ENCODE peak calls at places on chromosomes 4 and X, in eight cellular contexts. T is HEK293T, P is A172, U is AG04450, A is IMR-90, W is activated gamma-delta T cell treated with Interleukin-2 at 50 U/mL for 16 hours, O is brain microvascular endothelial cell, L is GF-D8. X is an unnamed sample.

GRCh38 chr4:15765910-15766703 is 12.0 kb upstream of the CD38 start:
- DNase-seq in L (peak; percentile 73), U (no peak), P (no peak), W (peak; percentile 29), O (no peak), A (no peak), T (no peak), X (no peak)

GRCh38 chr4:14749910-14750309 is 252.4 kb upstream of the CPEB2 start:
- DNase-seq in T (no peak), W (no peak), O (peak; percentile 31), P (peak; percentile 37), A (no peak), L (no peak), U (no peak), X (no peak)

GRCh38 chr4:54233697-54234496 is 4.8 kb downstream of the PDGFRA start:
- DNase-seq in O (peak; percentile 64), T (peak; percentile 77), L (peak; percentile 15), W (peak; percentile 66), U (peak; percentile 73), P (peak; percentile 60), A (peak; percentile 82), X (peak; percentile 78)

GRCh38 chr4:146478009-146478408 is 43.7 kb downstream of the SLC10A7 start:
- DNase-seq in W (no peak), A (no peak), T (no peak), P (no peak), O (no peak), U (no peak), L (no peak), X (no peak)

GRCh38 chr4:184762100-184762499 is 28.2 kb upstream of the CENPU start:
- DNase-seq in L (no peak), O (no peak), T (no peak), W (no peak), A (no peak), P (no peak), U (no peak), X (no peak)

GRCh38 chr4:164856396-164856795 is 20.6 kb upstream of the APELA start:
- DNase-seq in W (no peak), P (peak; percentile 9), U (no peak), L (no peak), O (no peak), A (no peak), T (no peak), X (no peak)

GRCh38 chr4:17884511-17884910 is 73.7 kb downstream of the NCAPG start:
- DNase-seq in W (no peak), L (no peak), O (no peak), T (no peak), U (no peak), A (no peak), P (no peak), X (no peak)

GRCh38 chr4:77073106-77073858 is 2.5 kb downstream of the CCNI start:
- DNase-seq in T (no peak), L (no peak), P (no peak), W (no peak), A (peak; percentile 56), O (no peak), U (no peak), X (no peak)

GRCh38 chr4:72031868-72032619 is at the start of gene NPFFR2:
- DNase-seq in T (peak; percentile 68), O (peak; percentile 4), U (no peak), L (no peak), P (no peak), A (no peak), W (no peak), X (peak; percentile 80)

GRCh38 chr4:177008836-177009501 is 216.2 kb upstream of the VEGFC start:
- DNase-seq in L (no peak), A (peak; percentile 13), T (no peak), P (no peak), O (peak; percentile 28), W (no peak), U (no peak), X (no peak)

GRCh38 chr4:82903737-82904136 is 3.2 kb downstream of the THAP9 start:
- DNase-seq in L (peak; percentile 32), P (no peak), T (no peak), U (no peak), W (no peak), A (no peak), O (no peak), X (no peak)

GRCh38 chr4:7769936-7770674 is 169.6 kb downstream of the AFAP1 start:
- DNase-seq in O (no peak), P (no peak), U (no peak), W (no peak), T (peak; percentile 55), L (no peak), A (peak; percentile 25), X (no peak)

GRCh38 chr4:102503831-102504786 is 3.0 kb downstream of the NFKB1 start:
- DNase-seq in L (no peak), A (no peak), W (no peak), O (no peak), U (no peak), T (no peak), P (no peak), X (no peak)

GRCh38 chr4:103996059-103996458 is 276.3 kb upstream of the TACR3 start:
- DNase-seq in O (no peak), P (peak; percentile 54), A (no peak), U (no peak), T (peak; percentile 10), L (no peak), W (no peak), X (no peak)

GRCh38 chr4:39642885-39643550 is 4.4 kb upstream of the SMIM14 start:
- DNase-seq in O (no peak), U (no peak), L (no peak), A (peak; percentile 49), T (no peak), P (no peak), W (no peak), X (no peak)

GRCh38 chr4:112321768-112322684 is 24.9 kb downstream of the ALPK1 start:
- DNase-seq in P (peak; percentile 48), T (peak; percentile 56), U (no peak), L (no peak), O (peak; percentile 68), A (peak; percentile 60), W (peak; percentile 77), X (peak; percentile 63)

GRCh38 chr4:82044141-82044993 is 329.4 kb downstream of the HNRNPD start:
- DNase-seq in A (peak; percentile 0), W (no peak), T (peak; percentile 67), P (peak; percentile 14), U (no peak), O (peak; percentile 19), L (no peak), X (peak; percentile 83)

GRCh38 chr4:101414496-101414895 is 67.2 kb upstream of the PPP3CA start:
- DNase-seq in O (no peak), W (no peak), A (no peak), U (no peak), P (no peak), T (no peak), L (no peak), X (no peak)

GRCh38 chr4:40763228-40763716 is 13.5 kb downstream of the NSUN7 start:
- DNase-seq in L (no peak), U (peak; percentile 3), W (no peak), A (peak; percentile 51), T (no peak), P (no peak), O (peak; percentile 31), X (no peak)

GRCh38 chrX:68901512-68901911 is 72.7 kb downstream of the EFNB1 start:
- DNase-seq in P (no peak), O (no peak), A (no peak), T (no peak), L (no peak), W (no peak), U (no peak), X (no peak)

GRCh38 chrX:80808854-80809493 is 703 bp downstream of the BRWD3 start:
- DNase-seq in U (no peak), W (peak; percentile 17), A (no peak), T (no peak), L (no peak), P (no peak), O (no peak), X (peak; percentile 46)

GRCh38 chr4:185165605-185166063 is 22.6 kb downstream of the SLC25A4 start:
- DNase-seq in U (peak; percentile 46), T (no peak), L (peak; percentile 56), W (no peak), P (peak; percentile 19), O (peak; percentile 74), A (peak; percentile 87), X (no peak)

GRCh38 chr4:140044314-140044991 is 109.5 kb downstream of the MAML3 start:
- DNase-seq in A (peak; percentile 49), T (no peak), O (no peak), W (no peak), P (no peak), L (no peak), U (no peak), X (no peak)

X was measured in ecto neural progenitor cell.